ENCODE peak calls at places on chromosomes 13 and 19, in six cellular contexts. J, N, I, G, H and M are unnamed samples. For H3F3A, the result is how much of the 10 kb centered on the place peaks cover.

GRCh38 chr13:43095771-43096719 is 72.7 kb downstream of the DNAJC15 start:
- DNase-seq in J (no peak), N (no peak), I (no peak), G (no peak), H (no peak), M (no peak)

GRCh38 chr13:35675651-35676050 is 199.2 kb upstream of the MAB21L1 start:
- DNase-seq in J (no peak), N (no peak), I (no peak), G (no peak), H (no peak), M (no peak)

GRCh38 chr19:16358456-16358855 is 33.8 kb downstream of the KLF2 start:
- DNase-seq in J (no peak), N (no peak), I (no peak), G (no peak), H (no peak), M (no peak)

GRCh38 chr13:99041788-99042187 is 63.9 kb upstream of the DOCK9 start:
- DNase-seq in J (no peak), N (no peak), I (no peak), G (no peak), H (no peak), M (no peak)

GRCh38 chr13:38656699-38657098 is 30.2 kb upstream of the FREM2 start:
- DNase-seq in J (no peak), N (no peak), I (no peak), G (no peak), H (no peak), M (no peak)

GRCh38 chr19:42074513-42075363 is 1.2 kb upstream of the ZNF574 start:
- DNase-seq in J (no peak), N (peak), I (peak), G (peak), H (no peak), M (no peak)

GRCh38 chr13:97945792-97946419 is 7.6 kb upstream of the IPO5 start:
- DNase-seq in J (no peak), N (peak), I (no peak), G (peak), H (no peak), M (peak)

GRCh38 chr13:33137726-33138125 is 121.5 kb downstream of the KL start:
- DNase-seq in J (no peak), N (no peak), I (no peak), G (no peak), H (no peak), M (no peak)

GRCh38 chr13:52994051-52994450 is 34.6 kb upstream of the OLFM4 start:
- DNase-seq in J (no peak), N (no peak), I (no peak), G (no peak), H (no peak), M (no peak)

DNA sequence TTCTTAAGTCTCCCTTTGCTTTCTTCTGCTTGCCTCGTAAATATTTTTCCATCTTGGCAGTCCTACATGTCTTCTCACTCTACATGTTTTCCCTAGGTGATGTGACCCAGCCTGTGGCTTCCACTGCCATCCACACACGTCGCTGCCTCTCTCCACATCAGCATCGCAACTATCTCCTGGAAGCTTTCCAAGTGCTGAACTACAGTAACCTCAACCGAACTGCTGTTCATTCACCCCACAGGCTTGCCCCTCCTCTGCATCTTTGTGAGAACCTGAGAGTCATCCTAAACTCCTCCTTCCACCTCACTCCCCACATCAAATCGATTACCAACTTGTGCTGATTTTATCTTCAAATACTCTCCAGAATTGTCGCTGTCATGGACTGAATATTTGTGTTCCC is 41.2 kb upstream of the USPL1 start:
- DNase-seq in J (no peak), N (no peak), I (no peak), G (peak), H (no peak), M (peak)
- TF ChIP-seq EZH2 in J (no peak), N (no peak), I (no peak), G (no peak), H (no peak), M (no peak)

DNA sequence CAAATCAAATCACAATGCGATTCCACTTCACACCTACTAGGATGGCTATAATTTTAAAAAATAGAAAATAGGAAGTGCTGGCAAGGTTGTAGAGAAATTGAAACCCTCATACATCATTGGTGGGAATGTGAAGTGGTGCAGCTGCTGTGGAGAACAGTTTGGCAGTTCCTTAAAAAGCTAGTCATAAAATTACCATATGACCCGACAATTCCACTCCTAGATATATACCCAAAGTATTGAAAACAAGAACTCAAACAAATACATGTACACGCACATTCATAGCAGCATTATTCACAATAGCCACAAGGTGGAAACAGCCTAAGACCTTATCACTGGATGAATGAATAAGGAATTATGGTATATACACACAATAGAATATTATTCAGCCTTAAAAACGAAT is 12.0 kb downstream of the HMGB1 start:
- DNase-seq in J (no peak), N (peak), I (no peak), G (peak), H (no peak), M (peak)
- H3F3A ChIP-seq in J (under half), N (under half), I (under half), G (under half), H (under half), M (under half)

DNA sequence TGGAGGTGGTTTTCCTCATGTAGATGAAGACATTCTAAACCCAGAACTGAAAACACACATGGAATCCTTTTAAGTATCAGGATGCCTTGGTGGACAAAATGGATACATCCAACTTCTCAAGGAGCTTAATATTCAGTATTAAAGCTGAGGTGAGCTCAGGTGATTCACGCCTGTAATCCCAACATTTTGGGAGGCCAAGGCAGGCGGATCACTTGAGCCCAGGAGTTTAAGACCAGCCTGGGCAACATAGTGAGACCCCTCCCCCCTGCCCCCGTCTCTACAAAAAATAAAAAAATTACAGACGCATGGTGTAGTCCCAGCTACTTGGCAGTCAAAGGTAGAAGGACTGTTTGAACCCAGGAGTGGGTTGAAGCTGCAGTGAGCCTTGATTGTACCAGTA is 28.8 kb downstream of the DPRX start:
- DNase-seq in J (no peak), N (no peak), I (no peak), G (no peak), H (no peak), M (no peak)
- TF ChIP-seq EZH2 in J (no peak), N (no peak), I (no peak), G (no peak), H (no peak), M (no peak)

GRCh38 chr19:18090545-18091216 is 3.9 kb upstream of the IL12RB1 start:
- DNase-seq in J (no peak), N (peak), I (no peak), G (no peak), H (no peak), M (no peak)
- H3F3A ChIP-seq in J (under half), N (under half), I (under half), G (under half), H (under half), M (under half)